ENCODE peak calls at places on chromosome 5, in six cellular contexts. V, U, C, B, S and M are unnamed samples.

GRCh38 chr5:126104951-126105350 is 318.3 kb upstream of the GRAMD2B start:
- DNase-seq in S (no peak), B (no peak), C (no peak), U (peak), V (no peak), M (no peak)

GRCh38 chr5:438481-438981 is 4.4 kb upstream of the EXOC3 start:
- DNase-seq in B (no peak), S (no peak), V (no peak), C (no peak), U (no peak), M (no peak)

GRCh38 chr5:125199373-125199772 is 452.9 kb upstream of the ZNF608 start:
- DNase-seq in U (no peak), C (no peak), S (no peak), B (no peak), V (no peak), M (no peak)

GRCh38 chr5:485943-486491 is 38.2 kb downstream of the SLC9A3 start:
- DNase-seq in C (no peak), S (no peak), U (no peak), B (no peak), V (no peak), M (no peak)

GRCh38 chr5:39658861-39659260 is 234.1 kb upstream of the DAB2 start:
- DNase-seq in C (no peak), S (no peak), U (peak), B (no peak), V (no peak), M (no peak)

GRCh38 chr5:108398964-108399363 is 17.1 kb upstream of the FBXL17 start:
- DNase-seq in U (no peak), B (no peak), S (no peak), V (no peak), C (no peak), M (no peak)

GRCh38 chr5:75729321-75729720 is 12.1 kb upstream of the POC5 start:
- DNase-seq in U (no peak), V (no peak), B (no peak), S (no peak), C (peak), M (no peak)

GRCh38 chr5:8685704-8686103 is 816.8 kb downstream of the MTRR start:
- DNase-seq in V (no peak), S (no peak), U (no peak), B (no peak), C (no peak), M (no peak)

GRCh38 chr5:165161204-165161603 is 1655.8 kb downstream of the MAT2B start:
- DNase-seq in V (no peak), C (no peak), S (no peak), U (no peak), B (no peak), M (no peak)

GRCh38 chr5:64628901-64629300 is 61.4 kb upstream of the SHISAL2B start:
- DNase-seq in S (no peak), V (no peak), B (no peak), C (no peak), U (no peak), M (no peak)

GRCh38 chr5:178236685-178237084 is 4.1 kb upstream of the PHYKPL start:
- DNase-seq in V (no peak), S (no peak), C (no peak), B (no peak), U (no peak), M (no peak)

GRCh38 chr5:5330723-5331530 is 91.5 kb upstream of the ICE1 start:
- DNase-seq in U (no peak), C (no peak), V (no peak), B (no peak), S (no peak), M (no peak)

GRCh38 chr5:158594595-158595242 is 505.0 kb downstream of the EBF1 start:
- DNase-seq in U (no peak), C (no peak), S (no peak), V (no peak), B (no peak), M (no peak)

GRCh38 chr5:77957-78804 is 13.8 kb upstream of the PLEKHG4B start:
- DNase-seq in V (no peak), U (no peak), S (peak), B (peak), C (peak), M (peak)

GRCh38 chr5:151870820-151871219 is 53.8 kb downstream of the GLRA1 start:
- DNase-seq in U (peak), V (no peak), S (no peak), C (no peak), B (no peak), M (peak)

GRCh38 chr5:133552925-133553525 is 59.3 kb downstream of the FSTL4 start:
- DNase-seq in U (peak), V (no peak), B (peak), S (no peak), C (peak), M (peak)

GRCh38 chr5:61673007-61673735 is 341.1 kb downstream of the ZSWIM6 start:
- DNase-seq in C (peak), B (peak), S (peak), U (peak), V (no peak), M (peak)

GRCh38 chr5:134127376-134127861 is 12.9 kb downstream of the TCF7 start:
- DNase-seq in V (no peak), U (no peak), B (peak), S (peak), C (peak), M (peak)

GRCh38 chr5:96157077-96157780 is 195.6 kb upstream of the ELL2 start:
- DNase-seq in U (no peak), B (no peak), C (no peak), V (no peak), S (no peak), M (peak)

GRCh38 chr5:65203746-65204145 is 278.0 kb downstream of the ADAMTS6 start:
- DNase-seq in V (no peak), U (peak), S (peak), C (peak), B (no peak), M (peak)

GRCh38 chr5:135747824-135748223 is 86.6 kb upstream of the SLC25A48 start:
- DNase-seq in B (no peak), U (no peak), S (no peak), C (no peak), V (no peak), M (no peak)

GRCh38 chr5:135753990-135754389 is 80.5 kb upstream of the SLC25A48 start:
- DNase-seq in B (no peak), U (no peak), C (no peak), V (no peak), S (no peak), M (no peak)

GRCh38 chr5:135745897-135746500 is 88.5 kb upstream of the SLC25A48 start:
- DNase-seq in C (no peak), U (no peak), V (no peak), S (no peak), B (no peak), M (no peak)

DNA sequence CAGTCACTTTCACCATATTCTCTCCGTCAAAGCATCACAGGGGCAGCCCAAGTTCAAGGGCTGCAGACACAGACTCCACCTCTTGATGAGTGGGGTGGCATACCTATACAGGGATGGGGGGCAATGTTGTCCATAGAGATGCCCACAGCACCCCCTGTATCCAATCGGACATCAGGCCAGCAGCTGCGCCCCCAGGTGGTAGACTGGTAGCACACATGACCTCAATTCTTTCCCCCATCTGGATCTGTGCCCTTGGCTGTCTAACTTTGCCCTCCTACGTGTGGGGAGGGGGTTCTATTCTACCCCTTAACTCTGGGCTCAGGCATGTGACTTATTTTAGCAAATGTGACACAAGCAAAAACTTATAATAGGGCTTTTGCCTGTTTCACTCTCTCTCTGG is 84.0 kb upstream of the SLC25A48 start:
- DNase-seq in V (no peak), U (no peak), B (no peak), S (no peak), C (no peak), M (no peak)
- TF ChIP-seq CTCF in V (no peak), U (no peak), B (peak), S (peak), C (no peak), M (peak)

DNA sequence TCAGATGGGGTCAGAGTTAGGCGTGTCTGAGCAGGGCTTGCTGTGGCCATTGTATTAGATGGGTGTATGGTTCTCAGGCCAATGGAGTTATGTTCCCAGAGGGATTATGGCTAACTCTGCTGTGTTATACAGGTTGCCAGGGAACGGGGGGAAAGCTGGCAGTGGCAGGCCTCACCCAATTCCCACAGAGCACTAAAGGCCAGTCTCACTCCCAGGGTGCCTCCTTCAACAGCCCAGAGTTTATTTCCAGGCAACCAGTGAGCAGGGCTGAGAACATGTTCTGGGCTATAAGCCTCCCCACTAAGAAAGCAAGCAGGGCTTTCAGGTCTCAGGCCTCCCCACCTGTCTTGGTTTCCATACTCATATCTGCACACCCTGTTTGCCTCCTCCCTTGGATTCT is 597.9 kb downstream of the ZNF608 start:
- DNase-seq in S (no peak), C (no peak), U (no peak), B (peak), V (no peak), M (no peak)
- H3K4me3 ChIP-seq in S (no peak), C (no peak), U (no peak), B (no peak), V (no peak), M (no peak)

GRCh38 chr5:93189707-93190120 is 391.3 kb downstream of the NR2F1-AS1 start:
- DNase-seq in U (peak), B (no peak), S (peak), C (peak), V (no peak), M (peak)
- TF ChIP-seq CTCF in U (no peak), B (no peak), S (no peak), C (no peak), V (no peak), M (no peak)

GRCh38 chr5:150672237-150672883 is 11.3 kb downstream of the MYOZ3 start:
- DNase-seq in S (no peak), V (no peak), U (no peak), B (no peak), C (peak), M (peak)

GRCh38 chr5:150670961-150671337 is 9.9 kb downstream of the MYOZ3 start:
- DNase-seq in U (no peak), C (no peak), B (no peak), S (no peak), V (no peak), M (no peak)

GRCh38 chr5:150670275-150670960 is 9.4 kb downstream of the MYOZ3 start:
- DNase-seq in C (no peak), U (no peak), B (no peak), V (no peak), S (no peak), M (no peak)

GRCh38 chr5:150672884-150673275 is 11.8 kb downstream of the MYOZ3 start:
- DNase-seq in B (no peak), V (no peak), S (no peak), C (no peak), U (no peak), M (no peak)

GRCh38 chr5:150671509-150672236 is 10.6 kb downstream of the MYOZ3 start:
- DNase-seq in C (no peak), V (no peak), B (no peak), U (no peak), S (no peak), M (no peak)
- H3K4me3 ChIP-seq in C (peak), V (peak), B (no peak), U (peak), S (peak), M (peak)

DNA sequence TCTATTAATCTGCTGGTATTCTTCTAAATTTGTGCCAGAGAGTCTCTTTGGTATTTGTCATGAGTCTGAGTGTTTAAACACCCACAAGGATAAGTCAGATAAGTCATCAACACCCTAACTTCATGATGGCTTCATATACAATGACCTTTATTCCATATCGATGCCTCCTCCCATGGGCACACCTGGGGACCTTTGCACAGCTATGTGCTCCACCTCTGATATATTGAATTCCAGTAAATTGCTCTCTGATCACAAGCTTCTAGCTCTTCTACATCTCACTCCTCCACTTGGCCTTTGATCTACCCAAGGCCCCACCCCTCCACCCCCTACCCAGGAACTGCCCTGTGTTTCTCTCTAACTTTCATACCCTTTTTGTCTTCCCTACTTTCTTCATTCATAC is 102.7 kb upstream of the MIER3 start:
- DNase-seq in B (no peak), C (no peak), S (no peak), U (no peak), V (no peak), M (no peak)
- TF ChIP-seq CTCF in B (no peak), C (no peak), S (no peak), U (no peak), V (no peak), M (no peak)

GRCh38 chr5:6452622-6453504 is 4.2 kb downstream of the UBE2QL1 start:
- DNase-seq in U (no peak), S (no peak), V (no peak), C (no peak), B (no peak), M (no peak)

GRCh38 chr5:6456766-6457370 is 8.2 kb downstream of the UBE2QL1 start:
- DNase-seq in U (no peak), B (no peak), S (no peak), V (no peak), C (no peak), M (no peak)

GRCh38 chr5:6454628-6455053 is 6.0 kb downstream of the UBE2QL1 start:
- DNase-seq in S (no peak), C (no peak), V (no peak), U (no peak), B (no peak), M (no peak)

GRCh38 chr5:6455571-6456200 is 7.0 kb downstream of the UBE2QL1 start:
- DNase-seq in S (no peak), B (no peak), C (no peak), V (no peak), U (no peak), M (no peak)

GRCh38 chr5:6453937-6454560 is 5.4 kb downstream of the UBE2QL1 start:
- DNase-seq in C (no peak), U (no peak), V (no peak), B (no peak), S (no peak), M (no peak)
- H3K4me3 ChIP-seq in C (no peak), U (no peak), V (no peak), B (no peak), S (no peak), M (no peak)

DNA sequence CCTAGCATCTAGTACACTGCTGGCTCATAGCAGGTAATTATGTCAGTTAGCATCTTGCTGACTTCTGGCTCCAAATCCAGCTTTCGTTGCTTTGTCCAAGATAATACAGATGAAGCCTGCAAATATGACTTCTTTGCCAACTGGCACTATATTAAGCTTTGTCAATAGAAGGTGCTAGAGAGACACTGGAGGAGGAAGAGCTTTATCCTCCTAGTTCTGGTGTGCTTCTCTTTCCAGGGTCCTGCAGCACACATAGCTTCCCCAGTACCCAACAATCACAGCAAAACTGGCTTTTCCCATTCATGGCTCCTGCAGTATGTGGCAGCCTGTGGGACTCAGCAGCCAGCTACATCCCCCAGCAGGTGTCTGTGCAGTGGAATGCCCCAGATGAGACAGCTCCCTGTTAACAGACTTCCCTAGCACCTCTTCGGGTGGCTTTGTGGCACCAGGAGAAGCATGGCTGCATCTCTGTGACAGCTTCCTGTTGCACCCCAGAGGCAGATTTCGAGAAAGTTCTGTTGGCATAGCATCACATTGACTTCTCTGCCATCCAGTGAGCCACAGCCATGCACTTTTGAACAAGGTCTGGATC is 147.8 kb downstream of the OXCT1 start:
- DNase-seq in B (no peak), U (no peak), C (peak), S (no peak), V (no peak), M (peak)
- TF ChIP-seq CTCF in B (no peak), U (no peak), C (peak), S (peak), V (no peak), M (no peak)

GRCh38 chr5:33611882-33612281 is 171.1 kb downstream of the TARS1 start:
- DNase-seq in C (peak), U (peak), S (peak), B (no peak), V (no peak), M (peak)
- H3K4me3 ChIP-seq in C (no peak), U (no peak), S (no peak), B (no peak), V (no peak), M (no peak)

DNA sequence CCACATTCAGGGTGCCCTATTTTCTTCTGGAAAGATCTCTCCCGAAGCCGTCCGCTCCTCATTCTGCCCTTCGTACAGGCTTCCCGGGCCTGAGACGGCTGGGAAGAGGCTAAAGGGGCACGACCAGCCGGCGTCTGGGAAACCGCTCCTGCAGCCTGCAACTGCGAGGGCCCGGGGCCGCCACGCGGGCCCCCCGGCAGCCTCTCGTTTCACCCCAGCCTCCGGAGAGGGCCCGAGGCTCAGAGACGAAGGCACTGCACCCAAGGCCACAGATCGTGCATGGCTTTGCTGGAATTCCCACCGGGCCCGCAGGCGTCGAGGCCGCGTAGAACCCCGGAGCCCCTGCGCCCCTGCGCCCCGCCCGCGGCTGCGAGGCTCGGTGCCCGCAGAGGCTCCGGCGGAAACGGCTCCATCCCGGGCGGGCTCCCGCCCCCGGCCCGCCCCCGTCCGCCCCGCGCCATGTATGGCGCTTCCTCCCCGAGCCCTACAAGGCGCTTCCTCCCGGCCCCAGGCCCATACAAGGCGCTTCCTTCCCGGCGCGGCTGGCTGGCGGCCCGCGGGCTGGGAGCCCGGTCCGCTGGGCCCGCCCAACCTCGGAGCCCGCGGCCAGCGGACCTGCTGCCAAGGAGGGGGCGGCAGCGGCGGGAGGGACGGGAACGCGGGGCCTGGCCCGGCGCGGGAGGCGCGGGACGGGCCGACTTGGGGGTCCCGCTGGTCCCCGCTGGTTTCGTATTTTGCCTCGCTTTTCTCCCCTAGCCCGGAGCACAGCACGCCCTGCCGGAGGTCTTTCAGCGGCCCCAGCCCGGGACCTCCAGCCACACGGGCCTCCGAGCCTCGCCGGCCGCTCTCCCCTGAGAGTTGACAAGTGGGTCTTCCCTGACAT is 26.6 kb downstream of the EGR1 start:
- DNase-seq in U (peak), C (peak), S (peak), B (peak), V (peak), M (peak)
- TF ChIP-seq CTCF in U (no peak), C (no peak), S (no peak), B (no peak), V (no peak), M (no peak)

GRCh38 chr5:14416709-14417108 is 164.9 kb upstream of the OTULINL start:
- DNase-seq in B (peak), C (no peak), V (no peak), U (no peak), S (no peak), M (no peak)

GRCh38 chr5:14419686-14420085 is 161.9 kb upstream of the OTULINL start:
- DNase-seq in S (no peak), V (no peak), C (no peak), B (no peak), U (no peak), M (no peak)

GRCh38 chr5:14415516-14416074 is 166.0 kb upstream of the OTULINL start:
- DNase-seq in V (no peak), B (peak), U (no peak), S (no peak), C (no peak), M (no peak)

GRCh38 chr5:14417792-14418765 is 163.5 kb upstream of the OTULINL start:
- DNase-seq in C (peak), B (no peak), V (no peak), S (no peak), U (no peak), M (no peak)

GRCh38 chr5:14417232-14417730 is 164.3 kb upstream of the OTULINL start:
- DNase-seq in B (peak), V (no peak), S (no peak), C (peak), U (peak), M (no peak)
- H3K4me3 ChIP-seq in B (no peak), V (no peak), S (no peak), C (no peak), U (no peak), M (no peak)